ENCODE peak calls at places on chromosome 22, in nine cellular contexts. One of them, this sample, is unnamed.

GRCh38 chr22:29092243-29092642 is 19.4 kb downstream of the KREMEN1 start:
- DNase-seq in ELR: no peak
- DNase-seq in IMR-90: no peak
- DNase-seq in stimulated activated naive B cell treated with anti-CD40 and anti-IgM and Interleukin-4, amounts not matched to agents 10 μg/mL and 1 μg/mL and 100 μg/mL, for 72 hours: no peak
- DNase-seq in AML-193: no peak
- DNase-seq in effector memory CD8-positive, alpha-beta T cell: no peak
- DNase-seq in ovary: no peak
- DNase-seq in HTR-8/SVneo: no peak
- DNase-seq in substantia nigra: no peak
- DNase-seq in this sample: no peak

GRCh38 chr22:29483254-29483653 is 3.2 kb downstream of the NEFH start:
- DNase-seq in ELR: no peak
- DNase-seq in ovary: no peak
- DNase-seq in IMR-90: no peak
- DNase-seq in AML-193: no peak
- DNase-seq in HTR-8/SVneo: no peak
- DNase-seq in effector memory CD8-positive, alpha-beta T cell: no peak
- DNase-seq in substantia nigra: no peak
- DNase-seq in stimulated activated naive B cell treated with anti-CD40 and anti-IgM and Interleukin-4, amounts not matched to agents 10 μg/mL and 1 μg/mL and 100 μg/mL, for 72 hours: no peak
- DNase-seq in this sample: no peak

GRCh38 chr22:26403827-26404226 is 25.2 kb upstream of the ASPHD2 start:
- DNase-seq in AML-193: no peak
- DNase-seq in HTR-8/SVneo: no peak
- DNase-seq in ovary: no peak
- DNase-seq in substantia nigra: no peak
- DNase-seq in effector memory CD8-positive, alpha-beta T cell: no peak
- DNase-seq in ELR: no peak
- DNase-seq in stimulated activated naive B cell treated with anti-CD40 and anti-IgM and Interleukin-4, amounts not matched to agents 10 μg/mL and 1 μg/mL and 100 μg/mL, for 72 hours: no peak
- DNase-seq in IMR-90: no peak
- DNase-seq in this sample: no peak

GRCh38 chr22:17260291-17260690 is 41.1 kb upstream of the ADA2 start:
- DNase-seq in effector memory CD8-positive, alpha-beta T cell: no peak
- DNase-seq in ovary: no peak
- DNase-seq in ELR: no peak
- DNase-seq in substantia nigra: no peak
- DNase-seq in AML-193: no peak
- DNase-seq in stimulated activated naive B cell treated with anti-CD40 and anti-IgM and Interleukin-4, amounts not matched to agents 10 μg/mL and 1 μg/mL and 100 μg/mL, for 72 hours: no peak
- DNase-seq in HTR-8/SVneo: no peak
- DNase-seq in IMR-90: no peak
- DNase-seq in this sample: no peak

GRCh38 chr22:35629406-35630234 is 12.5 kb upstream of the MB start:
- DNase-seq in effector memory CD8-positive, alpha-beta T cell: peak; percentile 10
- DNase-seq in ovary: peak; percentile 84
- DNase-seq in ELR: peak; percentile 99
- DNase-seq in substantia nigra: no peak
- DNase-seq in AML-193: peak; percentile 9
- DNase-seq in IMR-90: peak; percentile 98
- DNase-seq in stimulated activated naive B cell treated with anti-CD40 and anti-IgM and Interleukin-4, amounts not matched to agents 10 μg/mL and 1 μg/mL and 100 μg/mL, for 72 hours: peak; percentile 75
- DNase-seq in HTR-8/SVneo: peak; percentile 86
- DNase-seq in this sample: no peak

GRCh38 chr22:23273445-23274145 is 93.3 kb downstream of the BCR start:
- DNase-seq in ELR: no peak
- DNase-seq in AML-193: no peak
- DNase-seq in ovary: no peak
- DNase-seq in IMR-90: no peak
- DNase-seq in stimulated activated naive B cell treated with anti-CD40 and anti-IgM and Interleukin-4, amounts not matched to agents 10 μg/mL and 1 μg/mL and 100 μg/mL, for 72 hours: no peak
- DNase-seq in effector memory CD8-positive, alpha-beta T cell: no peak
- DNase-seq in substantia nigra: no peak
- DNase-seq in HTR-8/SVneo: no peak
- DNase-seq in this sample: no peak

GRCh38 chr22:39690901-39691620 is 120.5 kb downstream of the CACNA1I start:
- DNase-seq in ELR: no peak
- DNase-seq in substantia nigra: no peak
- DNase-seq in ovary: no peak
- DNase-seq in HTR-8/SVneo: no peak
- DNase-seq in effector memory CD8-positive, alpha-beta T cell: no peak
- DNase-seq in stimulated activated naive B cell treated with anti-CD40 and anti-IgM and Interleukin-4, amounts not matched to agents 10 μg/mL and 1 μg/mL and 100 μg/mL, for 72 hours: no peak
- DNase-seq in AML-193: no peak
- DNase-seq in IMR-90: no peak
- DNase-seq in this sample: peak; percentile 12

GRCh38 chr22:46030241-46030880 is 53.4 kb upstream of the WNT7B start:
- DNase-seq in AML-193: no peak
- DNase-seq in stimulated activated naive B cell treated with anti-CD40 and anti-IgM and Interleukin-4, amounts not matched to agents 10 μg/mL and 1 μg/mL and 100 μg/mL, for 72 hours: no peak
- DNase-seq in effector memory CD8-positive, alpha-beta T cell: no peak
- DNase-seq in IMR-90: no peak
- DNase-seq in ELR: no peak
- DNase-seq in ovary: peak; percentile 22
- DNase-seq in substantia nigra: no peak
- DNase-seq in HTR-8/SVneo: no peak
- DNase-seq in this sample: no peak

GRCh38 chr22:41598081-41598480 is 8.4 kb upstream of the PMM1 start:
- DNase-seq in effector memory CD8-positive, alpha-beta T cell: no peak
- DNase-seq in HTR-8/SVneo: peak; percentile 36
- DNase-seq in ELR: peak; percentile 91
- DNase-seq in IMR-90: peak; percentile 88
- DNase-seq in ovary: peak; percentile 35
- DNase-seq in stimulated activated naive B cell treated with anti-CD40 and anti-IgM and Interleukin-4, amounts not matched to agents 10 μg/mL and 1 μg/mL and 100 μg/mL, for 72 hours: no peak
- DNase-seq in substantia nigra: no peak
- DNase-seq in AML-193: no peak
- DNase-seq in this sample: no peak

GRCh38 chr22:31233001-31233400 is 20.9 kb downstream of the LIMK2 start:
- DNase-seq in ELR: no peak
- DNase-seq in stimulated activated naive B cell treated with anti-CD40 and anti-IgM and Interleukin-4, amounts not matched to agents 10 μg/mL and 1 μg/mL and 100 μg/mL, for 72 hours: no peak
- DNase-seq in effector memory CD8-positive, alpha-beta T cell: no peak
- DNase-seq in ovary: no peak
- DNase-seq in substantia nigra: no peak
- DNase-seq in IMR-90: no peak
- DNase-seq in AML-193: no peak
- DNase-seq in HTR-8/SVneo: no peak
- DNase-seq in this sample: no peak

GRCh38 chr22:25365491-25366261 is 146.2 kb downstream of the CRYBB2 start:
- DNase-seq in IMR-90: no peak
- DNase-seq in HTR-8/SVneo: no peak
- DNase-seq in ELR: no peak
- DNase-seq in effector memory CD8-positive, alpha-beta T cell: no peak
- DNase-seq in substantia nigra: no peak
- DNase-seq in ovary: no peak
- DNase-seq in AML-193: no peak
- DNase-seq in stimulated activated naive B cell treated with anti-CD40 and anti-IgM and Interleukin-4, amounts not matched to agents 10 μg/mL and 1 μg/mL and 100 μg/mL, for 72 hours: no peak
- DNase-seq in this sample: no peak

GRCh38 chr22:18103527-18104269 is 6.9 kb upstream of the TUBA8 start:
- DNase-seq in HTR-8/SVneo: no peak
- DNase-seq in stimulated activated naive B cell treated with anti-CD40 and anti-IgM and Interleukin-4, amounts not matched to agents 10 μg/mL and 1 μg/mL and 100 μg/mL, for 72 hours: peak; percentile 63
- DNase-seq in AML-193: no peak
- DNase-seq in effector memory CD8-positive, alpha-beta T cell: no peak
- DNase-seq in substantia nigra: no peak
- DNase-seq in IMR-90: no peak
- DNase-seq in ELR: no peak
- DNase-seq in ovary: no peak
- DNase-seq in this sample: no peak

GRCh38 chr22:19722915-19723164 is 499 bp upstream of the GP1BB start:
- DNase-seq in effector memory CD8-positive, alpha-beta T cell: no peak
- DNase-seq in substantia nigra: no peak
- DNase-seq in ELR: no peak
- DNase-seq in stimulated activated naive B cell treated with anti-CD40 and anti-IgM and Interleukin-4, amounts not matched to agents 10 μg/mL and 1 μg/mL and 100 μg/mL, for 72 hours: no peak
- DNase-seq in HTR-8/SVneo: no peak
- DNase-seq in AML-193: no peak
- DNase-seq in ovary: no peak
- DNase-seq in IMR-90: no peak
- DNase-seq in this sample: no peak

GRCh38 chr22:41917906-41918791 is 3.3 kb upstream of the SHISA8 start:
- DNase-seq in ovary: no peak
- DNase-seq in HTR-8/SVneo: peak; percentile 58
- DNase-seq in stimulated activated naive B cell treated with anti-CD40 and anti-IgM and Interleukin-4, amounts not matched to agents 10 μg/mL and 1 μg/mL and 100 μg/mL, for 72 hours: no peak
- DNase-seq in effector memory CD8-positive, alpha-beta T cell: no peak
- DNase-seq in IMR-90: peak; percentile 63
- DNase-seq in AML-193: peak; percentile 7
- DNase-seq in substantia nigra: no peak
- DNase-seq in ELR: peak; percentile 73
- DNase-seq in this sample: no peak

GRCh38 chr22:20573830-20574615 is 66.6 kb downstream of the MED15 start:
- DNase-seq in substantia nigra: no peak
- DNase-seq in effector memory CD8-positive, alpha-beta T cell: no peak
- DNase-seq in stimulated activated naive B cell treated with anti-CD40 and anti-IgM and Interleukin-4, amounts not matched to agents 10 μg/mL and 1 μg/mL and 100 μg/mL, for 72 hours: no peak
- DNase-seq in ELR: no peak
- DNase-seq in ovary: no peak
- DNase-seq in HTR-8/SVneo: no peak
- DNase-seq in AML-193: no peak
- DNase-seq in IMR-90: no peak
- DNase-seq in this sample: no peak

GRCh38 chr22:42928969-42929837 is 72.1 kb upstream of the ARFGAP3 start:
- DNase-seq in substantia nigra: no peak
- DNase-seq in IMR-90: no peak
- DNase-seq in ELR: no peak
- DNase-seq in AML-193: no peak
- DNase-seq in ovary: no peak
- DNase-seq in stimulated activated naive B cell treated with anti-CD40 and anti-IgM and Interleukin-4, amounts not matched to agents 10 μg/mL and 1 μg/mL and 100 μg/mL, for 72 hours: no peak
- DNase-seq in HTR-8/SVneo: no peak
- DNase-seq in effector memory CD8-positive, alpha-beta T cell: no peak
- DNase-seq in this sample: no peak

GRCh38 chr22:26065847-26066246 is 103.4 kb upstream of the SEZ6L start:
- DNase-seq in substantia nigra: no peak
- DNase-seq in stimulated activated naive B cell treated with anti-CD40 and anti-IgM and Interleukin-4, amounts not matched to agents 10 μg/mL and 1 μg/mL and 100 μg/mL, for 72 hours: no peak
- DNase-seq in HTR-8/SVneo: no peak
- DNase-seq in ovary: no peak
- DNase-seq in effector memory CD8-positive, alpha-beta T cell: no peak
- DNase-seq in IMR-90: no peak
- DNase-seq in AML-193: no peak
- DNase-seq in ELR: no peak
- DNase-seq in this sample: no peak

GRCh38 chr22:34623580-34623979 is 442.4 kb upstream of the ISX start:
- DNase-seq in effector memory CD8-positive, alpha-beta T cell: no peak
- DNase-seq in ovary: no peak
- DNase-seq in ELR: no peak
- DNase-seq in AML-193: no peak
- DNase-seq in IMR-90: no peak
- DNase-seq in HTR-8/SVneo: no peak
- DNase-seq in substantia nigra: no peak
- DNase-seq in stimulated activated naive B cell treated with anti-CD40 and anti-IgM and Interleukin-4, amounts not matched to agents 10 μg/mL and 1 μg/mL and 100 μg/mL, for 72 hours: no peak
- DNase-seq in this sample: no peak

GRCh38 chr22:49294656-49295464 is 532.8 kb downstream of the BRD1 start:
- DNase-seq in IMR-90: no peak
- DNase-seq in ovary: no peak
- DNase-seq in stimulated activated naive B cell treated with anti-CD40 and anti-IgM and Interleukin-4, amounts not matched to agents 10 μg/mL and 1 μg/mL and 100 μg/mL, for 72 hours: no peak
- DNase-seq in substantia nigra: no peak
- DNase-seq in AML-193: no peak
- DNase-seq in HTR-8/SVneo: no peak
- DNase-seq in ELR: no peak
- DNase-seq in effector memory CD8-positive, alpha-beta T cell: no peak
- DNase-seq in this sample: no peak

GRCh38 chr22:49515486-49515885 is 312.2 kb downstream of the BRD1 start:
- DNase-seq in HTR-8/SVneo: no peak
- DNase-seq in ELR: no peak
- DNase-seq in IMR-90: no peak
- DNase-seq in substantia nigra: no peak
- DNase-seq in ovary: no peak
- DNase-seq in stimulated activated naive B cell treated with anti-CD40 and anti-IgM and Interleukin-4, amounts not matched to agents 10 μg/mL and 1 μg/mL and 100 μg/mL, for 72 hours: no peak
- DNase-seq in effector memory CD8-positive, alpha-beta T cell: no peak
- DNase-seq in AML-193: peak; percentile 38
- DNase-seq in this sample: no peak

GRCh38 chr22:37269930-37270678 is 12.2 kb upstream of the CYTH4 start:
- DNase-seq in stimulated activated naive B cell treated with anti-CD40 and anti-IgM and Interleukin-4, amounts not matched to agents 10 μg/mL and 1 μg/mL and 100 μg/mL, for 72 hours: no peak
- DNase-seq in AML-193: peak; percentile 69
- DNase-seq in ovary: no peak
- DNase-seq in HTR-8/SVneo: no peak
- DNase-seq in effector memory CD8-positive, alpha-beta T cell: no peak
- DNase-seq in ELR: no peak
- DNase-seq in substantia nigra: no peak
- DNase-seq in IMR-90: no peak
- DNase-seq in this sample: no peak

GRCh38 chr22:19303785-19304184 is 12.3 kb upstream of the CLTCL1 start:
- DNase-seq in stimulated activated naive B cell treated with anti-CD40 and anti-IgM and Interleukin-4, amounts not matched to agents 10 μg/mL and 1 μg/mL and 100 μg/mL, for 72 hours: no peak
- DNase-seq in IMR-90: no peak
- DNase-seq in ovary: no peak
- DNase-seq in substantia nigra: no peak
- DNase-seq in effector memory CD8-positive, alpha-beta T cell: no peak
- DNase-seq in HTR-8/SVneo: no peak
- DNase-seq in ELR: no peak
- DNase-seq in AML-193: no peak
- DNase-seq in this sample: no peak

GRCh38 chr22:29457730-29458129 is 19.3 kb downstream of the RFPL1 start:
- DNase-seq in substantia nigra: no peak
- DNase-seq in AML-193: no peak
- DNase-seq in ovary: no peak
- DNase-seq in ELR: peak; percentile 77
- DNase-seq in effector memory CD8-positive, alpha-beta T cell: no peak
- DNase-seq in stimulated activated naive B cell treated with anti-CD40 and anti-IgM and Interleukin-4, amounts not matched to agents 10 μg/mL and 1 μg/mL and 100 μg/mL, for 72 hours: peak; percentile 30
- DNase-seq in HTR-8/SVneo: peak; percentile 66
- DNase-seq in IMR-90: peak; percentile 37
- DNase-seq in this sample: no peak

GRCh38 chr22:26553056-26553752 is 36.7 kb downstream of the TPST2 start:
- DNase-seq in HTR-8/SVneo: peak; percentile 55
- DNase-seq in AML-193: no peak
- DNase-seq in stimulated activated naive B cell treated with anti-CD40 and anti-IgM and Interleukin-4, amounts not matched to agents 10 μg/mL and 1 μg/mL and 100 μg/mL, for 72 hours: no peak
- DNase-seq in ELR: peak; percentile 93
- DNase-seq in substantia nigra: no peak
- DNase-seq in IMR-90: peak; percentile 94
- DNase-seq in ovary: no peak
- DNase-seq in effector memory CD8-positive, alpha-beta T cell: no peak
- DNase-seq in this sample: no peak

This sample was measured in hypothalamus.